ENCODE peak calls at places on chromosomes 1 and 21, in five cellular contexts. One of them, this sample, is unnamed.

GRCh38 chr1:17485280-17485679 is 45.8 kb upstream of the RCC2 start:
- DNase-seq in NCI-H446: no peak
- DNase-seq in stimulated activated CD4-positive, alpha-beta T cell treated with anti-CD3 and anti-CD28 coated beads, Interleukin-1b, Interleukin-23, amount 100 ng/mL, for 4 hours: no peak
- DNase-seq in T-cell: no peak
- DNase-seq in neural crest cell: no peak
- DNase-seq in this sample: no peak

GRCh38 chr1:21811875-21812305 is at the start of gene LDLRAD2:
- DNase-seq in neural crest cell: no peak
- DNase-seq in T-cell: no peak
- DNase-seq in NCI-H446: peak; percentile 11
- DNase-seq in stimulated activated CD4-positive, alpha-beta T cell treated with anti-CD3 and anti-CD28 coated beads, Interleukin-1b, Interleukin-23, amount 100 ng/mL, for 4 hours: no peak
- DNase-seq in this sample: no peak

GRCh38 chr1:9822897-9823692 is 670 bp downstream of the CLSTN1 start:
- DNase-seq in neural crest cell: no peak
- DNase-seq in T-cell: peak; percentile 14
- DNase-seq in NCI-H446: no peak
- DNase-seq in stimulated activated CD4-positive, alpha-beta T cell treated with anti-CD3 and anti-CD28 coated beads, Interleukin-1b, Interleukin-23, amount 100 ng/mL, for 4 hours: no peak
- DNase-seq in this sample: peak; percentile 65

GRCh38 chr1:220879509-220880366 is 495 bp downstream of the HLX start:
- DNase-seq in stimulated activated CD4-positive, alpha-beta T cell treated with anti-CD3 and anti-CD28 coated beads, Interleukin-1b, Interleukin-23, amount 100 ng/mL, for 4 hours: no peak
- DNase-seq in T-cell: no peak
- DNase-seq in neural crest cell: no peak
- DNase-seq in NCI-H446: peak; percentile 63
- DNase-seq in this sample: peak; percentile 46

GRCh38 chr21:42513985-42514882 is 582 bp downstream of the SLC37A1 start:
- DNase-seq in neural crest cell: peak; percentile 39
- DNase-seq in T-cell: peak; percentile 47
- DNase-seq in stimulated activated CD4-positive, alpha-beta T cell treated with anti-CD3 and anti-CD28 coated beads, Interleukin-1b, Interleukin-23, amount 100 ng/mL, for 4 hours: peak; percentile 51
- DNase-seq in NCI-H446: no peak
- DNase-seq in this sample: no peak

GRCh38 chr1:206685256-206685748 is 597 bp downstream of the MAPKAPK2 start:
- DNase-seq in NCI-H446: no peak
- DNase-seq in stimulated activated CD4-positive, alpha-beta T cell treated with anti-CD3 and anti-CD28 coated beads, Interleukin-1b, Interleukin-23, amount 100 ng/mL, for 4 hours: peak; percentile 13
- DNase-seq in neural crest cell: peak; percentile 22
- DNase-seq in T-cell: no peak
- DNase-seq in this sample: peak; percentile 60

GRCh38 chr1:90313756-90314155 is 318.8 kb downstream of the ZNF326 start:
- DNase-seq in stimulated activated CD4-positive, alpha-beta T cell treated with anti-CD3 and anti-CD28 coated beads, Interleukin-1b, Interleukin-23, amount 100 ng/mL, for 4 hours: no peak
- DNase-seq in NCI-H446: no peak
- DNase-seq in neural crest cell: no peak
- DNase-seq in T-cell: no peak
- DNase-seq in this sample: no peak

GRCh38 chr1:208921259-208921658 is 662.3 kb upstream of the CAMK1G start:
- DNase-seq in T-cell: no peak
- DNase-seq in neural crest cell: no peak
- DNase-seq in stimulated activated CD4-positive, alpha-beta T cell treated with anti-CD3 and anti-CD28 coated beads, Interleukin-1b, Interleukin-23, amount 100 ng/mL, for 4 hours: no peak
- DNase-seq in NCI-H446: no peak
- DNase-seq in this sample: no peak

GRCh38 chr21:16279658-16280581 is 550.1 kb downstream of the USP25 start:
- DNase-seq in NCI-H446: no peak
- DNase-seq in T-cell: no peak
- DNase-seq in stimulated activated CD4-positive, alpha-beta T cell treated with anti-CD3 and anti-CD28 coated beads, Interleukin-1b, Interleukin-23, amount 100 ng/mL, for 4 hours: no peak
- DNase-seq in neural crest cell: peak; percentile 59
- DNase-seq in this sample: no peak

GRCh38 chr1:12496154-12496961 is 121.7 kb downstream of the DHRS3 start:
- DNase-seq in stimulated activated CD4-positive, alpha-beta T cell treated with anti-CD3 and anti-CD28 coated beads, Interleukin-1b, Interleukin-23, amount 100 ng/mL, for 4 hours: no peak
- DNase-seq in NCI-H446: no peak
- DNase-seq in T-cell: no peak
- DNase-seq in neural crest cell: no peak
- DNase-seq in this sample: peak; percentile 86

This sample was measured in K562.